ENCODE peak calls at places on chromosomes 11 and 22, in seven cellular contexts. A, L, B, Z, M, K and Q are unnamed samples.

GRCh38 chr11:9155930-9156329 is 64.5 kb upstream of the SCUBE2 start:
- DNase-seq in A (no peak), L (no peak), B (no peak), Z (no peak), M (no peak), K (no peak), Q (no peak)

GRCh38 chr22:29268511-29269229 is 602 bp downstream of the EWSR1 start:
- DNase-seq in A (peak), L (peak), B (no peak), Z (no peak), M (peak), K (peak), Q (no peak)

GRCh38 chr11:57781529-57781943 is 19.9 kb downstream of the CTNND1 start:
- DNase-seq in A (peak), L (no peak), B (no peak), Z (no peak), M (no peak), K (no peak), Q (peak)

GRCh38 chr22:50576070-50576469 is 2.2 kb downstream of the CPT1B start:
- DNase-seq in A (peak), L (peak), B (no peak), Z (no peak), M (peak), K (peak), Q (peak)

GRCh38 chr11:67632982-67633755 is 3.4 kb upstream of the NUDT8 start:
- DNase-seq in A (no peak), L (no peak), B (no peak), Z (no peak), M (no peak), K (no peak), Q (no peak)

GRCh38 chr11:11037162-11037732 is 179.4 kb upstream of the ZBED5 start:
- DNase-seq in A (no peak), L (no peak), B (no peak), Z (no peak), M (no peak), K (no peak), Q (no peak)

GRCh38 chr11:12119502-12119901 is 9.1 kb downstream of the MICAL2 start:
- DNase-seq in A (no peak), L (no peak), B (no peak), Z (no peak), M (no peak), K (no peak), Q (no peak)

GRCh38 chr11:113477321-113477720 is 2.1 kb upstream of the DRD2 start:
- DNase-seq in A (no peak), L (no peak), B (no peak), Z (no peak), M (peak), K (no peak), Q (peak)

GRCh38 chr11:57480409-57481137 is 20.2 kb downstream of the RTN4RL2 start:
- DNase-seq in A (no peak), L (peak), B (no peak), Z (no peak), M (peak), K (peak), Q (peak)

GRCh38 chr22:31126128-31126868 is 3.5 kb downstream of the INPP5J start:
- DNase-seq in A (no peak), L (no peak), B (no peak), Z (no peak), M (no peak), K (no peak), Q (no peak)

GRCh38 chr11:335779-336665 is 15.4 kb upstream of the IFITM3 start:
- DNase-seq in A (no peak), L (no peak), B (no peak), Z (no peak), M (no peak), K (no peak), Q (no peak)

GRCh38 chr22:47333625-47334024 is 571.2 kb downstream of the TBC1D22A start:
- DNase-seq in A (peak), L (no peak), B (no peak), Z (no peak), M (no peak), K (peak), Q (peak)

GRCh38 chr22:40004836-40005235 is 10.1 kb downstream of the FAM83F start:
- DNase-seq in A (no peak), L (no peak), B (no peak), Z (no peak), M (no peak), K (no peak), Q (no peak)

GRCh38 chr11:92107331-92107730 is 117.3 kb upstream of the FAT3 start:
- DNase-seq in A (no peak), L (no peak), B (no peak), Z (no peak), M (no peak), K (no peak), Q (no peak)

GRCh38 chr11:102139081-102139498 is 28.8 kb downstream of the YAP1 start:
- DNase-seq in A (no peak), L (no peak), B (no peak), Z (no peak), M (no peak), K (no peak), Q (no peak)

GRCh38 chr11:117597083-117597482 is 199.9 kb downstream of the DSCAML1 start:
- DNase-seq in A (peak), L (peak), B (no peak), Z (no peak), M (no peak), K (peak), Q (peak)

GRCh38 chr22:30301995-30302809 is 12.9 kb upstream of the CASTOR1 start:
- DNase-seq in A (no peak), L (no peak), B (no peak), Z (no peak), M (no peak), K (no peak), Q (no peak)

GRCh38 chr11:118274184-118274583 is 10.1 kb upstream of the MPZL2 start:
- DNase-seq in A (no peak), L (no peak), B (no peak), Z (no peak), M (no peak), K (no peak), Q (no peak)

GRCh38 chr22:28015676-28016601 is 96.9 kb upstream of the PITPNB start:
- DNase-seq in A (no peak), L (no peak), B (no peak), Z (no peak), M (peak), K (no peak), Q (no peak)

GRCh38 chr11:130269544-130269943 is 45.2 kb downstream of the ZBTB44 start:
- DNase-seq in A (no peak), L (no peak), B (no peak), Z (peak), M (no peak), K (no peak), Q (no peak)

GRCh38 chr11:115409116-115409663 is 95.0 kb downstream of the CADM1 start:
- DNase-seq in A (no peak), L (no peak), B (no peak), Z (no peak), M (no peak), K (no peak), Q (no peak)

GRCh38 chr11:115409691-115410220 is 94.5 kb downstream of the CADM1 start:
- DNase-seq in A (no peak), L (no peak), B (no peak), Z (no peak), M (peak), K (peak), Q (peak)

GRCh38 chr11:115407496-115407895 is 96.7 kb downstream of the CADM1 start:
- DNase-seq in A (no peak), L (no peak), B (no peak), Z (no peak), M (no peak), K (no peak), Q (no peak)

GRCh38 chr11:115406404-115406803 is 97.8 kb downstream of the CADM1 start:
- DNase-seq in A (no peak), L (no peak), B (no peak), Z (no peak), M (no peak), K (no peak), Q (no peak)

DNA sequence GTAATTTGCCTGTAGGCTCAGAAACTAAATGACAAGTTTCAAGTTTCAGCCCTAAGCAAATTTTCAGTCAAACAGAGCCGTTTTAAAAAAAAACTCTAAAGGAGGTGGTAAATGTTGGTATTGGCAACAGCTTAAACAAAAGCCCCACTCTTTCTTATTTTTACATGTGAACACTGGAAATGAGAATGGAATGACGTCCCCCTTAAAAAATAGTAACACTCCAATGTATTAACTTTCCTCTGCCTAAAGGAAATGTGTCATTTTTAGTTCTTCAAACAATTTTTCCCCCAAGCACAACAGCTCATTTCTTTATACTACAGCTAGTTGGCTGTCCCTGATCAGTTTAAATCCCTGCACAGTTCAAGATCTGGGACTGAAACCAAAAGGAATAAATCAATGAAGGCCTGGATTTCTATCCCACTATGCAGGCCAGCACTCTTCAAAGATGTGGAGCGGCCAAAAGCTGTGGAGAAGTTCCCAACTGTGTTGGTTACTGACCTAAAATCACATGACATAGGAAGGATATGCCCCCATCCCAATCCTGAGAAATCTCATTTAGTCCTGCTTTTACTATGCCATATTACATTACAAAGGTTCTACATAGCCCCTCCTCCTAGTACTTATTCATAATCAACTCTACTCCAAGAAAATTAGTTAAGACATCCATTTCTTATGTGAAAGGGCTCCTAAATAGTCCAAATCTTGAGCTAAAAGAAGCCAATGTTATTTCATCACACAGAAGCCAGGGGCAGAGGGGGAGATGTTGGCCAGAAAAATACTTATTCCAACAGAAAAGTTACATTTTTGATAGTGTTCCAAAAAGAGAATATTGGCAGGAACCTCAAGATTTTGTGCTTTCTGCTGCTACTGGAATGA is 95.9 kb downstream of the CADM1 start:
- DNase-seq in A (no peak), L (no peak), B (no peak), Z (no peak), M (no peak), K (no peak), Q (no peak)
- TF ChIP-seq JUND in A (no peak), L (no peak), B (no peak), Z (no peak), M (no peak), K (no peak), Q (no peak)

GRCh38 chr22:19011075-19011474 is 75.0 kb upstream of the PRODH start:
- DNase-seq in A (no peak), L (no peak), B (no peak), Z (no peak), M (no peak), K (no peak), Q (no peak)
- TF ChIP-seq JUND in A (no peak), L (no peak), B (no peak), Z (no peak), M (no peak), K (no peak), Q (no peak)

DNA sequence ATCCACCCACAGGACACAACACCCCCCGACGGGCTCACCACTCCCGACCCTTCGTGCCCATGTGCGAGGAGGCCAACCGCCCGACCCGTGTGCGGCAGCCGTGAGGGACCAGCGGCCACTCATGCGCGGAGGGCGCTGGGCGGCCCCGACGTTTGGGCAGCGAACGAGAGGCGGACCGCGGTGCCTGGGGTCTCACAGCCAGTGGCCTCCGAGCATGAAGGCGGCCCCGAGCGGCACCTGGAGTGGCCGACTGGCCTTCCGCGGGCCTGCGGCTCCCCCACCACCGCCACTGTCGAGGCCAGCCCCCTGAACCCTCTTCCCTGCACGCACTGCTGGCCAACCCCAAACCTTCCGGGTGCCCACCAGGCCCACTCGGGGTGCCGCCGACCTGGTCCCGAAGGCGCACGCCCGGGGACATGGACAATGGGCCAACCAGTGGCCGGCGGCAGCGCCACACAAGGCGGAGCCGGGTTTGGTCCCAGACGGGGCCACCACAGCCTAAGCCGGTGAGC is 4274.9 kb upstream of the OR11H1 start:
- DNase-seq in A (no peak), L (no peak), B (no peak), Z (no peak), M (no peak), K (no peak), Q (no peak)
- TF ChIP-seq JUND in A (no peak), L (no peak), B (no peak), Z (no peak), M (no peak), K (no peak), Q (no peak)

DNA sequence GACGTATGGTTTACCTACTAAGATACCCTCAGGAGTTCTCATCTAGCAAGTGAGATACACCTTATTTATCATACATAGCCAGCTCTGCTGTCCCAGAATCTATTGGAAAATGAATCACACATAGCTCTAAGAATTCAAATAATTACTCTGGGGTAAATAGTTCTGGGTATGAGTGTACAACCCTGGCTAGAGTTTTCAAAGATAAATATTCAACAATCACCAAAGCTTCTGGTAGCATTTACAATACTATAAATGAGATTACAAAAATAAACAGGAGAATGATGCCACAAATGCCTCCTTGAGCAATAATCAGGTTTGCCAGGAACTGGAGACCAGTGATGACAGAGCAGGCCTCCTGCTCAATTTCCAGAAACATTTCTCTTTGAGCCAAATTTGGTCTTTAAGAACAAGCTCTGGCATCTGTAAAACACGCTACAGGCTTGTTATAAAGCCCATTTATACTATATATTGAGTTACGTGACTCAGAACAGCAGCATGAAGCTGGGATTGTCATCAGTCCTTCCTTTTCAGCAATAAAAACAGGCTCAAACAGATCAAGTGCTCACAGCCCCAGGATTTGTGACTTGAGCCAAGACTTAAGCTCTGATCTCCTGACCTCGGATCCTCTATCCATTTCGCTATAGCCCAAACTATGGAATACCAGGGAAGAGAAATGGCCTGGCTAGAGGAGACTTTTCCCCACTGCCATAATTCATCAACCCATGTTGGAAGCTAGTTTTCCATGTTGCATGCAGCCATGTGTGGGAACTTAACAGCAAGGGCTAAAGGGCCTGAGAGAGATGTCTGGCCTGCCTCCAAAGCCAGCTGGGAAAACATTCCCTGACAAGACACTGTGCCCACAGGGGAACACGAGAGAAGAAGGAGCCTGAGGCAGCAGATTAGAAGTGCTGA is 19.7 kb downstream of the RAB30 start:
- DNase-seq in A (no peak), L (no peak), B (no peak), Z (no peak), M (no peak), K (no peak), Q (no peak)
- TF ChIP-seq JUND in A (no peak), L (no peak), B (no peak), Z (no peak), M (no peak), K (no peak), Q (no peak)

GRCh38 chr11:110069158-110069737 is 23.9 kb upstream of the ZC3H12C start:
- DNase-seq in A (peak), L (no peak), B (no peak), Z (no peak), M (no peak), K (no peak), Q (peak)
- TF ChIP-seq JUND in A (no peak), L (no peak), B (no peak), Z (no peak), M (no peak), K (no peak), Q (no peak)

GRCh38 chr22:42997577-42997976 is 17.4 kb downstream of the PACSIN2 start:
- DNase-seq in A (no peak), L (no peak), B (no peak), Z (no peak), M (no peak), K (no peak), Q (no peak)

GRCh38 chr22:42996646-42997365 is 18.1 kb downstream of the PACSIN2 start:
- DNase-seq in A (no peak), L (no peak), B (no peak), Z (no peak), M (no peak), K (no peak), Q (peak)

GRCh38 chr22:43001271-43002197 is 13.4 kb downstream of the PACSIN2 start:
- DNase-seq in A (no peak), L (no peak), B (no peak), Z (no peak), M (no peak), K (peak), Q (no peak)

GRCh38 chr22:43002198-43002577 is 12.8 kb downstream of the PACSIN2 start:
- DNase-seq in A (no peak), L (no peak), B (no peak), Z (no peak), M (no peak), K (no peak), Q (no peak)

DNA sequence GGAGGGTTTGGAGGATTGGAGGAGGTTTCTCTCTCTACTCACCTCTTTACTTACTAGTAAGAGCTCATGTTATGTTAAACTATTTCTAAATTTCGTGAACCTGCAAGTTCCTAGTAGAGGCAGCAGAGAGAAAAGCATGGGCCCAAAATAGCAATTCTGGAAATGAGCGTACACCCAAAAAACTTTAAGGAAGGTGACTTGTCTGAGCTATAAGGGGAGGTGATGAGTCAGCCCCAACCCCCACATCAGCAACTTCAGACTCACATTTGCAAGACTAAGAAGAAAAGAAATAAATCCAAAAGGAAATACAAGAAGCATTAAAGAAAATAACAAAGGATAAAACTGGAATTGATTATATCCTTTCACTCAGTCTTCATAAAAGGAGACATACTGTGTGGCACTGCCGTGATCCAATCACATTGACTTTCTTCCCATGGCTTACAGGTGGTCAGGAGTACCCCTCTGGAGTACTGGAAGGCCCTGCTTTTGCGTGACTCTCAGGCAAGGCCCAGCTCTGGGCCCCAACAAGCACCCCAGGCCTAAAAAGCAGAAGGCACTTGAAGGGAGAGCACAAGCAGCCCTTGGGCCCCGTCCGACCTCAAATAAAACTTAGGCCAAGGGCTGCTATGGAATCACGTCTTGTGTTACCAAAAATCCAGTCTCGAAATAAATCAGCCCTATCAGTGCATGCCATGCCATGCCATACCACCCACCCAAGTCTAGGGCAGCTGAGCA is 14.3 kb downstream of the PACSIN2 start:
- DNase-seq in A (no peak), L (no peak), B (no peak), Z (no peak), M (no peak), K (no peak), Q (no peak)
- TF ChIP-seq JUND in A (no peak), L (peak), B (no peak), Z (no peak), M (peak), K (no peak), Q (no peak)

GRCh38 chr11:16336721-16337120 is 19.6 kb downstream of the SOX6 start:
- DNase-seq in A (no peak), L (no peak), B (no peak), Z (no peak), M (no peak), K (no peak), Q (no peak)
- TF ChIP-seq JUND in A (no peak), L (no peak), B (no peak), Z (no peak), M (no peak), K (no peak), Q (no peak)

GRCh38 chr11:119933164-119933563 is 204.2 kb upstream of the NECTIN1 start:
- DNase-seq in A (no peak), L (no peak), B (no peak), Z (no peak), M (peak), K (no peak), Q (no peak)
- TF ChIP-seq JUND in A (no peak), L (no peak), B (no peak), Z (no peak), M (no peak), K (no peak), Q (no peak)